ENCODE peak calls at places on chromosomes 1 and 21, in seven cellular contexts. L is activated naive CD8-positive, alpha-beta T cell treated with anti-CD3 and anti-CD28 coated beads, Interleukin-2, amount 10 ng/mL, durations not matched to agents 7 days and 5 days; Y is IMR-90; N is ELR; P is stimulated activated CD4-positive, alpha-beta T cell treated with anti-CD3 and anti-CD28 coated beads, Interleukin-2, amount 100 ng/mL, for 48 hours; O is right cardiac atrium; W is GM06990. I is an unnamed sample.

GRCh38 chr1:206633708-206634121 is 1.6 kb upstream of the DYRK3 start:
- DNase-seq in W (no peak), L (no peak), Y (peak; percentile 96), P (no peak), N (peak; percentile 96), O (no peak), I (peak; percentile 97)

GRCh38 chr21:35256468-35256988 is 207.4 kb upstream of the RUNX1 start:
- DNase-seq in L (no peak), O (peak; percentile 94), W (no peak), Y (peak; percentile 100), N (peak; percentile 95), P (no peak), I (peak; percentile 98)

GRCh38 chr1:55428944-55429931 is 214.1 kb upstream of the USP24 start:
- DNase-seq in W (no peak), L (no peak), O (peak; percentile 67), Y (peak; percentile 100), N (peak; percentile 100), P (no peak), I (peak; percentile 97)

GRCh38 chr1:239976130-239976968 is 115.3 kb upstream of the FMN2 start:
- DNase-seq in L (peak; percentile 43), O (peak; percentile 68), N (peak; percentile 69), W (no peak), P (peak; percentile 43), Y (peak; percentile 59), I (peak; percentile 54)

GRCh38 chr21:38793926-38794713 is 11.6 kb upstream of the ETS2 start:
- DNase-seq in P (no peak), W (no peak), L (no peak), O (no peak), N (no peak), Y (no peak), I (no peak)

GRCh38 chr1:114093624-114094302 is 59.9 kb downstream of the SYT6 start:
- DNase-seq in N (peak; percentile 64), L (no peak), P (no peak), O (no peak), W (no peak), Y (peak; percentile 28), I (peak; percentile 9)

GRCh38 chr1:101907264-101907663 is 89.5 kb downstream of the OLFM3 start:
- DNase-seq in P (no peak), Y (no peak), L (no peak), O (no peak), W (no peak), N (no peak), I (no peak)

GRCh38 chr1:4961935-4962645 is 307.7 kb downstream of the AJAP1 start:
- DNase-seq in W (no peak), P (no peak), Y (no peak), O (no peak), N (no peak), L (no peak), I (no peak)

GRCh38 chr1:202811296-202812175 is 782 bp downstream of the PCAT6 start:
- DNase-seq in W (no peak), N (no peak), O (peak; percentile 66), L (peak; percentile 74), Y (peak; percentile 13), P (no peak), I (peak; percentile 22)

GRCh38 chr1:25658791-25659431 is 42.3 kb downstream of the MAN1C1 start:
- DNase-seq in P (no peak), Y (no peak), O (peak; percentile 86), W (no peak), N (no peak), L (no peak), I (peak; percentile 22)

GRCh38 chr1:160413716-160414115 is 13.4 kb downstream of the VANGL2 start:
- DNase-seq in W (no peak), L (no peak), O (no peak), P (no peak), Y (no peak), N (no peak), I (no peak)

GRCh38 chr1:167196185-167196584 is 24.5 kb upstream of the POU2F1 start:
- DNase-seq in W (no peak), Y (no peak), O (no peak), P (no peak), N (peak; percentile 62), L (no peak), I (no peak)

GRCh38 chr1:22916469-22916817 is 56.2 kb downstream of the LACTBL1 start:
- DNase-seq in P (no peak), Y (no peak), O (no peak), W (no peak), N (no peak), L (no peak), I (no peak)

GRCh38 chr1:44515416-44515815 is 110.4 kb downstream of the RNF220 start:
- DNase-seq in N (peak; percentile 20), L (no peak), Y (no peak), O (no peak), P (no peak), W (no peak), I (no peak)

GRCh38 chr1:202794049-202794725 is 14.0 kb downstream of the KDM5B start:
- DNase-seq in Y (no peak), N (no peak), P (no peak), O (no peak), L (no peak), W (no peak), I (no peak)

GRCh38 chr1:226402615-226403521 is 5.0 kb downstream of the PARP1 start:
- DNase-seq in N (no peak), P (no peak), O (no peak), Y (no peak), W (no peak), L (no peak), I (no peak)

GRCh38 chr21:32329331-32329730 is 30.7 kb downstream of the MRAP start:
- DNase-seq in Y (peak; percentile 53), N (peak; percentile 8), W (no peak), O (no peak), L (no peak), P (no peak), I (peak; percentile 83)

GRCh38 chr1:184036517-184036949 is 995 bp downstream of the COLGALT2 start:
- DNase-seq in O (no peak), L (peak; percentile 41), Y (no peak), W (peak; percentile 27), N (peak; percentile 63), P (no peak), I (peak; percentile 57)

GRCh38 chr1:114820392-114820791 is 34.3 kb upstream of the SYCP1 start:
- DNase-seq in P (no peak), O (no peak), L (no peak), Y (no peak), W (no peak), N (no peak), I (no peak)